ENCODE peak calls at places on chromosomes 1 and 21, in nine cellular contexts. T, X, H, Q, C, W, R, J and E are unnamed samples. For H3K79me2, the result is how much of the 10 kb centered on the place peaks cover.

GRCh38 chr1:98001764-98002163 is 80.9 kb upstream of the DPYD start:
- DNase-seq in T (no peak), X (no peak), H (no peak), Q (peak), C (peak), W (peak), R (no peak), J (no peak), E (no peak)

GRCh38 chr1:202249846-202250245 is 56.2 kb downstream of the LGR6 start:
- DNase-seq in T (no peak), X (no peak), H (no peak), Q (no peak), C (peak), W (no peak), R (no peak), J (no peak), E (no peak)

GRCh38 chr1:156657971-156658319 is 16.0 kb downstream of the BCAN start:
- DNase-seq in T (peak), X (no peak), H (no peak), Q (no peak), C (no peak), W (no peak), R (no peak), J (no peak), E (no peak)

GRCh38 chr1:200966934-200967333 is 56.6 kb downstream of the KIF21B start:
- DNase-seq in T (no peak), X (no peak), H (no peak), Q (no peak), C (no peak), W (no peak), R (no peak), J (no peak), E (no peak)

GRCh38 chr1:202084791-202085681 is 37.7 kb upstream of the GPR37L1 start:
- DNase-seq in T (no peak), X (peak), H (peak), Q (peak), C (no peak), W (peak), R (no peak), J (peak), E (no peak)

GRCh38 chr1:23282967-23283366 is 61.1 kb downstream of the HNRNPR start:
- DNase-seq in T (no peak), X (peak), H (peak), Q (no peak), C (peak), W (peak), R (no peak), J (no peak), E (no peak)

GRCh38 chr1:51284487-51284954 is 45.8 kb downstream of the TTC39A start:
- DNase-seq in T (no peak), X (no peak), H (no peak), Q (no peak), C (no peak), W (no peak), R (no peak), J (peak), E (no peak)

GRCh38 chr1:175318633-175319032 is 126.1 kb upstream of the KIAA0040 start:
- DNase-seq in T (no peak), X (no peak), H (no peak), Q (no peak), C (no peak), W (no peak), R (no peak), J (no peak), E (no peak)

GRCh38 chr1:85087659-85088407 is 39.5 kb upstream of the MCOLN3 start:
- DNase-seq in T (no peak), X (no peak), H (peak), Q (no peak), C (peak), W (peak), R (no peak), J (no peak), E (no peak)

GRCh38 chr21:41816583-41817165 is 49.8 kb upstream of the RIPK4 start:
- DNase-seq in T (peak), X (no peak), H (peak), Q (peak), C (peak), W (peak), R (peak), J (peak), E (peak)

GRCh38 chr21:16534408-16535099 is 804.8 kb downstream of the USP25 start:
- DNase-seq in T (no peak), X (no peak), H (peak), Q (no peak), C (peak), W (no peak), R (no peak), J (no peak), E (no peak)

GRCh38 chr1:193185206-193185605 is 1.2 kb downstream of the B3GALT2 start:
- DNase-seq in T (no peak), X (no peak), H (no peak), Q (no peak), C (no peak), W (no peak), R (no peak), J (no peak), E (no peak)

GRCh38 chr21:25977068-25977611 is 193.4 kb downstream of the APP start:
- DNase-seq in T (no peak), X (no peak), H (no peak), Q (no peak), C (no peak), W (no peak), R (no peak), J (no peak), E (no peak)

GRCh38 chr21:32977216-32977615 is 48.5 kb upstream of the OLIG2 start:
- DNase-seq in T (no peak), X (no peak), H (no peak), Q (no peak), C (no peak), W (no peak), R (no peak), J (no peak), E (no peak)

GRCh38 chr1:77175230-77175844 is 43.9 kb downstream of the PIGK start:
- DNase-seq in T (no peak), X (no peak), H (peak), Q (peak), C (peak), W (peak), R (peak), J (peak), E (peak)

GRCh38 chr1:167694691-167695090 is 27.1 kb upstream of the MPZL1 start:
- DNase-seq in T (no peak), X (no peak), H (no peak), Q (no peak), C (no peak), W (no peak), R (no peak), J (no peak), E (no peak)

GRCh38 chr21:45995686-45996179 is 14.2 kb downstream of the COL6A1 start:
- DNase-seq in T (no peak), X (peak), H (peak), Q (no peak), C (peak), W (peak), R (no peak), J (no peak), E (no peak)

GRCh38 chr1:48061162-48062136 is 64.3 kb upstream of the TRABD2B start:
- DNase-seq in T (peak), X (no peak), H (peak), Q (peak), C (peak), W (peak), R (peak), J (peak), E (peak)

GRCh38 chr1:41488599-41488905 is 4.1 kb upstream of the EDN2 start:
- DNase-seq in T (no peak), X (no peak), H (no peak), Q (no peak), C (no peak), W (no peak), R (no peak), J (no peak), E (no peak)

GRCh38 chr1:111195002-111195684 is 5.3 kb downstream of the DENND2D start:
- DNase-seq in T (no peak), X (no peak), H (no peak), Q (no peak), C (no peak), W (no peak), R (no peak), J (no peak), E (no peak)

GRCh38 chr1:150162862-150163706 is 13.4 kb downstream of the PLEKHO1 start:
- DNase-seq in T (no peak), X (no peak), H (peak), Q (peak), C (peak), W (peak), R (peak), J (peak), E (peak)

GRCh38 chr1:223209293-223209898 is 66.3 kb upstream of the TLR5 start:
- DNase-seq in T (no peak), X (no peak), H (no peak), Q (no peak), C (no peak), W (no peak), R (no peak), J (no peak), E (no peak)

DNA sequence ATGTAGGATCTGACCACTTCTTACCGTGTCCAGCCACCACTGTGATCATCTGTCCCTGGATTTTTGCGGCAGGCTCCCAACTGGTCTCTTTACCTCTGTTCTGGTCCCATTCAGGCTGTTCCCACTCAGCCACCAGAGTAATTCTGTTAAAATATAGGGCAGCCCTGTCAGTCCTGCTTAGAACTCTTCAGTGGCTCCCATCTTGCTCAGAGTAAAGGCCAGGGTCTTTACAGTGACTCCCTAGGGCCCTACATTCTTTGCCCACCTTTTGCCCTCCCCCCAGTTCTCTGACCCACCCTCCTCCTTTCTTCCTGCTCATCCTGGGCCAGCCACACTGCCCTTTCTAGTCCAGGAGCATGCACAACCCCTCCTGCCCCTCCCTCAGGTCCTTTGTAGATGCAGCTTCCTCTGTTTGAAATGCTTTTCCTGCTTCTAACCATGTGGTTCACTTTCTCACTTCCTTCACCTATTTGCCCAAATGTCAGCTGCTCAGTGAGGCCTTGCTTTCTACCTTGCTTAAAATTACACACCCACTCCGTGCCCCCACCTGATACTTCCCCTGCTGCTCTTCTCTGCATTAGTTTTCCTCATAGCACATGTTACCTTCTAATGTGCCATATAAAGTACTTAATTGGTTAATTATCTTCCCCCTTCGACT is 7.8 kb downstream of the UBIAD1 start:
- DNase-seq in T (peak), X (no peak), H (no peak), Q (no peak), C (no peak), W (no peak), R (no peak), J (no peak), E (no peak)
- H3K4me2 ChIP-seq in T (peak), X (no peak), H (no peak), Q (no peak), C (no peak), W (no peak), R (no peak), J (no peak), E (no peak)

DNA sequence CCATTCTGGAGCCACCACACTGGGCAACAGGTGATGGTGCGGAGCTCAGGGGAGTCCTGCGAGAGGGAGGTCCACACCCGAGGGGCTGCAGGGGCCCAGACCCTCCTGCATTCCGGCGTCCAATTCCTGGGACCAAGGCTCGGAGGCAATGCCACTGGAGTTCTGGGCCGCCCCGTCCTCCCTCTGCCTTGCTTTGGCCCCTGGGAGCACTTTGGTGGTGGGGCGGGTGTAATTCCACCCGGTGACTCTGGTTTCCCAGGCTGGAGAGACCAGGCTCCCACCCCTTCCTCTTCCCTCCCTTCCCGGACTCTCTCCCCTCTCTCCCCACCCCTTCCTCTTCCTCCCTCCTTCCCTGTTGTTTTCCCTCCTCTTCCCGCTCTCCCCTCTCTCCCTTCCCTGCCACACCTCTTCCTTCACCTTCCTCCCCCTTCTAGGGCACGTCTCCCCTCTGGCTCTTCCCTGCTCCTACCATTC is 1.9 kb downstream of the PRKCZ start:
- DNase-seq in T (no peak), X (no peak), H (no peak), Q (no peak), C (no peak), W (no peak), R (no peak), J (no peak), E (no peak)
- H3K79me2 ChIP-seq in T (under half), X (under half), H (under half), Q (under half), C (under half), W (under half), R (under half), J (under half), E (under half)

GRCh38 chr21:36338975-36339374 is 19.0 kb downstream of the MORC3 start:
- DNase-seq in T (no peak), X (no peak), H (no peak), Q (no peak), C (no peak), W (no peak), R (peak), J (no peak), E (no peak)

DNA sequence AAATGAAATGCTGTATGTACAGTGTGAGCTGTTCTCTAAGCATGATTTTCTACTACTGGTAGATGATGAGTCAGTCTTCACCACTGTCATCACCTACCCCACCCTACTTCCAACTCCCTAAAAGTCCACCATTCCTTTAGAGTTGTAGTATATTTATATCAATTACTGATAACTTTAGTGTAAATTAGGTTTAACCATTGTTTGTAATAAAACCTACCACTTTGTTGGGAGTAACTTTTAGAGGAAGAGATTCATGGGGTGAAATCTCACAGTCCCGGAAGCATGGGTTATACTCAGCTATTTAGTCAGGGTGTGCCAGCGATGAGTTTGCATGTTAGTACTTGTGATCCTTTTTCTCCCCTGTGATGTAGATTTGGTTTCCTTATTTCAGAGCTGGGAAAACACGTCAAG is 17.1 kb downstream of the MORC3 start:
- DNase-seq in T (no peak), X (no peak), H (peak), Q (no peak), C (peak), W (peak), R (no peak), J (no peak), E (no peak)
- H3K4me2 ChIP-seq in T (no peak), X (no peak), H (peak), Q (no peak), C (peak), W (peak), R (no peak), J (no peak), E (no peak)

GRCh38 chr1:112406771-112407170 is 10.8 kb downstream of the CTTNBP2NL start:
- DNase-seq in T (no peak), X (no peak), H (no peak), Q (no peak), C (no peak), W (no peak), R (no peak), J (no peak), E (no peak)
- H3K79me2 ChIP-seq in T (under half), X (half or more), H (half or more), Q (half or more), C (half or more), W (half or more), R (under half), J (half or more), E (under half)

DNA sequence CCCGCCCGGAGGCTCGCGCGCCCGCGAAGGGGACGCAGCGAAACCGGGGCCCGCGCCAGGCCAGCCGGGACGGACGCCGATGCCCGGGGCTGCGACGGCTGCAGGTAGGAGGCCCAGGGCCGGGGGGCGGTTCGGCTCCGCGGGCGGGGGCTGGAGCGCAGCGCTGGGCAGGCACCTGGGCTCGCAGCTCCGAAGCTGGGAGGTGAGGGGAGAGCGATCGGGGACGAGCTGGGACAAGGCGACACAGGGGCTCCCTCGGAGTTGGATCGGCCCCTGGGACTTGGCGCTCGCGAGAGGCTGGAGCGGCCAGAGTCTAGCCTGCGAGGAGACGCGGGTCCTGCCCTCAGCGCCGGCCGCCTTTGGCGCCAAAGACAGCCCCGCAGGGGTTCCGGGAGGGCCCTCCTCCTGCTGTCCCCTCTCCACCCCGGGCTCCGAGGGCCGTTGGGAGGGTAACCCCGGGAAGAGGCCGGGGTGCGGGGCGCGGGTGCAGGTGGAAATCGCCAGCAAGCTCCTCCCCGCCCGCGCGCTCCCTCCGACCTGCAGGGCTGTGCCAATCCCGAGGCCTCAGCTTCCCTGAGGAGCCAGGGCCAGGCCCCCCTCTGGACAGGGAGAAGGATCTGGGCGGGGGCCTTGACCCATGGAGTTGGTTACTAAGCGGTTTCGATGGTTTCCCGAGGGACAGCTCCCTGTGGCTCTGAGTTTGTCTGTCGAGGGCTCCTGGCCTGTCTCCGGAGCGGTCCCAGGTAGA is 396 bp downstream of the TP73 start:
- DNase-seq in T (no peak), X (no peak), H (no peak), Q (peak), C (no peak), W (no peak), R (peak), J (peak), E (peak)
- H3K4me2 ChIP-seq in T (peak), X (peak), H (peak), Q (peak), C (no peak), W (peak), R (peak), J (peak), E (peak)

DNA sequence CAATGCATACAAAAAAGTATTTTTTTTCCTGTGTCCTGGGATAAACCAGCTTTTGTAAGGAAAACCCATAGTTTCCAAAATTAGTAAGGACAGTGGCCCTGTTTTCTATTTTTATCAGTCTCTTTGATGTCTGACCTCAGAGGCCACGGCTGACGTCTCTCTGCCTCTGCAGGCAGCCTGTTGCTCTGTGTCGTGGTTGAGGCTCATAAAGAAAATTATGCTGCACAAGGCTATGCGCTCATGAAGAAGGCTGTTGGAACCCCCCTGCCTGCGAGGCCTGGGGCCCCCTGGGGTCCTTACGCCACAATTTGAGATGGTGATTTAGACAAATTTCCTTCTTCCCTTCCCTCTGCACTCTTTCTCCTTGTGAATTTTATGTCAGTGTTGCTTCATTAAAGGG is 48.9 kb downstream of the AGPAT3 start:
- DNase-seq in T (no peak), X (no peak), H (no peak), Q (no peak), C (no peak), W (no peak), R (no peak), J (no peak), E (peak)
- H3K79me2 ChIP-seq in T (half or more), X (under half), H (under half), Q (under half), C (half or more), W (half or more), R (under half), J (under half), E (half or more)